ENCODE peak calls at places on chromosomes 12 and 14, in six cellular contexts. A, Y, U, Z, L and W are unnamed samples.

GRCh38 chr14:24185741-24186140 is 2.9 kb downstream of the IPO4 start:
- DNase-seq in U (no peak), A (no peak), Y (no peak), Z (no peak), L (no peak), W (no peak)

GRCh38 chr12:67626156-67626555 is 22.4 kb upstream of the DYRK2 start:
- DNase-seq in U (no peak), A (no peak), L (no peak), Z (no peak), Y (no peak), W (no peak)

GRCh38 chr12:27572486-27573255 is 48.7 kb downstream of the PPFIBP1 start:
- DNase-seq in U (no peak), Y (peak), Z (no peak), A (peak), L (no peak), W (no peak)

GRCh38 chr14:103859416-103860202 is 12.2 kb upstream of the PPP1R13B start:
- DNase-seq in L (no peak), Y (no peak), Z (no peak), U (no peak), A (no peak), W (no peak)

GRCh38 chr12:62537544-62537943 is 70.9 kb downstream of the MON2 start:
- DNase-seq in U (no peak), Y (peak), Z (no peak), A (peak), L (no peak), W (no peak)

GRCh38 chr12:18805516-18806248 is 67.8 kb downstream of the CAPZA3 start:
- DNase-seq in A (no peak), Z (no peak), L (no peak), Y (no peak), U (peak), W (peak)

GRCh38 chr12:101097829-101098580 is 112.0 kb downstream of the SLC5A8 start:
- DNase-seq in Z (no peak), L (no peak), Y (no peak), U (no peak), A (no peak), W (no peak)

GRCh38 chr12:58670623-58671022 is 249.7 kb downstream of the LRIG3 start:
- DNase-seq in A (no peak), Y (no peak), Z (no peak), U (no peak), L (no peak), W (no peak)

GRCh38 chr14:69464829-69465228 is 19.7 kb upstream of the PLEKHD1 start:
- DNase-seq in Z (no peak), A (peak), L (no peak), Y (peak), U (no peak), W (no peak)

GRCh38 chr12:46711756-46712155 is 114.0 kb downstream of the SLC38A4 start:
- DNase-seq in U (no peak), A (peak), L (no peak), Y (no peak), Z (no peak), W (no peak)

GRCh38 chr14:102363182-102363952 is 626 bp downstream of the TECPR2 start:
- DNase-seq in A (peak), U (no peak), Z (peak), Y (peak), L (peak), W (no peak)

GRCh38 chr12:111193511-111193910 is 175.4 kb downstream of the PHETA1 start:
- DNase-seq in Z (no peak), A (no peak), L (no peak), Y (no peak), U (no peak), W (no peak)

GRCh38 chr12:95164656-95165055 is 52.6 kb downstream of the FGD6 start:
- DNase-seq in Y (no peak), U (no peak), L (peak), A (peak), Z (no peak), W (no peak)

GRCh38 chr14:32724864-32725550 is 213.7 kb upstream of the NPAS3 start:
- DNase-seq in Z (no peak), U (no peak), L (no peak), A (peak), Y (peak), W (no peak)

GRCh38 chr12:75960086-75960910 is 71.3 kb downstream of the PHLDA1 start:
- DNase-seq in U (peak), L (no peak), Z (no peak), A (peak), Y (no peak), W (no peak)

GRCh38 chr12:80707830-80708534 is 548 bp downstream of the MYF6 start:
- DNase-seq in Y (no peak), A (no peak), L (no peak), U (no peak), Z (no peak), W (peak)

GRCh38 chr12:110647669-110648068 is 33.7 kb downstream of the TCTN1 start:
- DNase-seq in Y (no peak), U (no peak), A (no peak), L (no peak), Z (no peak), W (no peak)

GRCh38 chr14:72516936-72517408 is 376.9 kb downstream of the DPF3 start:
- DNase-seq in L (peak), U (peak), A (peak), Z (peak), Y (peak), W (peak)

GRCh38 chr14:92719421-92719820 is 29.0 kb downstream of the LGMN start:
- DNase-seq in U (no peak), Z (no peak), Y (peak), L (peak), A (peak), W (no peak)

GRCh38 chr14:92716131-92716530 is 32.3 kb downstream of the LGMN start:
- DNase-seq in L (peak), Y (no peak), Z (no peak), U (no peak), A (no peak), W (no peak)

GRCh38 chr14:92718659-92719058 is 29.8 kb downstream of the LGMN start:
- DNase-seq in A (peak), U (no peak), Z (no peak), Y (peak), L (peak), W (no peak)

GRCh38 chr14:92719890-92720323 is 28.5 kb downstream of the LGMN start:
- DNase-seq in L (no peak), A (no peak), Z (no peak), U (no peak), Y (peak), W (no peak)

GRCh38 chr14:92717571-92718042 is 30.8 kb downstream of the LGMN start:
- DNase-seq in U (no peak), A (no peak), Y (peak), L (peak), Z (no peak), W (no peak)
- H4K91ac ChIP-seq in U (no peak), A (no peak), Y (no peak), L (no peak), Z (no peak), W (no peak)

GRCh38 chr12:122352394-122352793 is 70.1 kb downstream of the CLIP1 start:
- DNase-seq in U (no peak), Z (no peak), Y (no peak), A (no peak), L (no peak), W (no peak)
- H4K91ac ChIP-seq in U (no peak), Z (no peak), Y (no peak), A (no peak), L (no peak), W (no peak)

DNA sequence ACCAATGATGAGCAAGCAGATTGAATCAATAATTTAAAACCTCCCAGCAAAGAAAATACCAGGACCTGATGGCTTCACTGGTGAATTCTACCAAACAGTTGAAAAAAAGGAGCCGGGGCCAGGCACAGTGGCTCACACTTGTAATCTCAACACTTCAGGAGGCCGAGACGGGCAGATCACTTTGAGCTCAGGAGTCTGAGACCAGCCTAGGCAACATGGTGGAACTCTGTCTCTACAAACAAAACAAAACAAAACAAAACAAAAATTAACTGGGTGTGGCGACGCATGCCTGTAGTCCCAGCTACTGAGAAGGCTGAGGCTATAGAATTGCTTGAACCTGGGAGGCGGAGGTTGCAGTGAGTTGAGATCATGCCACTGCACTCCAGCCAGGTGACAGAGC is 13.7 kb upstream of the TROAP start:
- DNase-seq in A (no peak), U (no peak), Z (no peak), Y (no peak), L (peak), W (no peak)
- H4K91ac ChIP-seq in A (no peak), U (no peak), Z (no peak), Y (no peak), L (no peak), W (no peak)

DNA sequence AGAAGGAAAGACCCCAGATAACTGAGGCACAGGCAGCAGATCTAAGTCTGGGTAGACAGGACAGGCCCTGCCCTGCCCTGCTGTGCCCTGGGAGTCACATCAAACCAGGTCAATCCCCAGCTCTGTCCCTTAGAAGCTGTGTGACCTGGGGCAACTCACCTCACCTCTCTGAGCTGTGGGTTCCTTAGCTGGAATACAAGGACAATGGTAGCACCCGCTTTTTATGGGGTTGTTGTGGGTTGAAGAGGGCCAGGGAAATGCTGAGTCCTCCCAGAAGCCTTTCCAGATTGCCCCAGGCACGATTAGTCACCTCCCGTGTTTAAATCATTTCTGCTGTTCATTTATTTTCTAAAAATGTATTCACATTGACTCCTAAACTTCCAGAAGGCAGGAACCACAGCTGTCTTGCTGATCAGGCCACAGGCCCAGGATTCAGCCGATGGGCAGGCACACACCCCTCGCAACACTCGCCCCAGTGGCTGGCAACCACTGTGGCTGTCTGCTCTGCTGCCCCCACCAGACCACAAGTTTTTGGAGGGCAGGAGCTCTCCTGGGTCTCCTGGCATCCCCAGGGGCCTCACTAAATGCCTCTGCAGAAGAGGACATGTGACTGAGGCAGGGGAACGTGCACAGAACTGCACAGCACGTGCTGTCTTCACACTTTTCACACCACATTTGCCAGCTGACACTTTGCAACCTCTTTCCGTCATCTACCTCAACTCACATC is 3.0 kb downstream of the SELPLG start:
- DNase-seq in L (peak), Y (peak), Z (no peak), U (no peak), A (peak), W (no peak)
- H4K91ac ChIP-seq in L (peak), Y (peak), Z (peak), U (no peak), A (peak), W (no peak)

GRCh38 chr12:116538076-116538591 is 21.0 kb upstream of the MAP1LC3B2 start:
- DNase-seq in L (no peak), Y (no peak), U (no peak), A (no peak), Z (no peak), W (no peak)
- H4K91ac ChIP-seq in L (no peak), Y (no peak), U (no peak), A (no peak), Z (no peak), W (peak)

DNA sequence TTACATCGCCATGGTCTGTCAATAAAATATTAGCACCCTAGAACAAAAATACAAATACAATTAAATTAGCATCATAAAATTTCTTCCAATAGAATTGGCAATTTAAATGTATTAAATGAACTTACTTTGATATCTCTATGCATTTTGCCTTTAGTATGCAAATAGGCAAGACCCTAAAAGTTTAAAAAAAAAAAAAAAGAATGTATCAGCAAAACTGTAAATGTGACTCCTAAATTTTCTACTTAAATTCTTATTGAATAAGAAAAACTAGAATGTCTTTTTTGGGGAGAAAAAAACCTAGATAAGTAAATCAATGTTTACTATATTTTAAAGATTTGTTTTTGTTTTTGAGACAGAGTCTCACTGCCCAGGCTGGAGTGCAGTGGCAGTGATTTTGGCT is 56.2 kb downstream of the MAP4K5 start:
- DNase-seq in U (no peak), A (no peak), Y (no peak), Z (no peak), L (no peak), W (no peak)
- H4K91ac ChIP-seq in U (no peak), A (no peak), Y (no peak), Z (no peak), L (no peak), W (no peak)

GRCh38 chr12:117262749-117263148 is 72.5 kb upstream of the FBXO21 start:
- DNase-seq in U (no peak), Z (no peak), Y (no peak), L (no peak), A (no peak), W (no peak)

GRCh38 chr12:117255386-117255785 is 65.1 kb upstream of the FBXO21 start:
- DNase-seq in U (no peak), Z (no peak), L (no peak), Y (no peak), A (no peak), W (no peak)

GRCh38 chr12:117261267-117261666 is 71.0 kb upstream of the FBXO21 start:
- DNase-seq in A (no peak), Y (no peak), Z (no peak), U (no peak), L (no peak), W (no peak)
- H4K91ac ChIP-seq in A (no peak), Y (no peak), Z (no peak), U (no peak), L (no peak), W (no peak)

DNA sequence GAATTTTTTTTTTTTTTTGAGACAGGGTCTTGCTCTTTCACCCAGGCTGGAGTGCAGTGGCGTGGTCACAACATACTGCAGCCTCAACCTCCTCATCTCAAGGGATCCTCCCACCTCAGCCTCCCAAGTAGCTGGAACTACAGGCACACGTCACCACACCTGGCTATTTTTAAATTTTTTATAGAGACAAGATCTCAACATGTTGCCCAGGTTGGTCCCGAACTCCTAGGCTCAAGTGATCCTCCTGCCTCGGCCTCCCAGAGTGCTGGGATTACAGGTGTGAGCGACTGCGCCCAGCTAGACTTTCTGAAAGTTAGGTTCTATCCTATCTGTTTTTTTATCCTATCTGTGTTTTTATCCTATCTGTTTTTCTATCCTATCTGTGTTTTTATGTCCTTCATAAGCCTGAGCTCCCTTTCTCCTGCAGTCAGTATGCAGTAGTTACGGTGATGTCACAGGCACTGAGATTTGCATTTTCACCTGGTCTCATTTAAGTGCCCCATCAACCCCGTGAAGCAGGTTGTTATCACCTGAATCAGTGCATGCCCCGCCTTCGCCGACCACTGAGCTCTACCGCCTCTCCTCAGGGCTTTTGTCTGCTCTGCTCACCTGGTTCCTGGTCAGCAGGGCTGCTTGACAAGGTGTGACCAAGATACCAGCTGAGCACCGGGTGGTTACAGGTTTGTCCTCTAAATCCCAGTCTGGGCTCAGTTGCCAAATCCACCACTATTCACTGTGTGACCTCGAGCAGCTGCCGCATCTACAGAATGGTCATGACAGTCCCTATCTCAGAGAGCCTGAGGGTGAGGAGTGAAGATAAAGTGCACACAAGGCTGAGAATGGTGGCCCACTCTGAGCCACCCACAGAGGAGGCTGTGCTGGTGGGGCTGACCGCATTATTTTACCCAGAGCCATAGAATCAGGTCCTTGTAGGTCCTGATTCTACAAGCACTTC is 33.1 kb downstream of the SYNDIG1L start:
- DNase-seq in U (peak), L (peak), Z (no peak), Y (no peak), A (no peak), W (no peak)
- H4K91ac ChIP-seq in U (no peak), L (no peak), Z (no peak), Y (no peak), A (no peak), W (no peak)

GRCh38 chr12:118140825-118141224 is 4.9 kb downstream of the PEBP1 start:
- DNase-seq in Z (no peak), A (no peak), L (no peak), U (no peak), Y (no peak), W (no peak)
- H4K91ac ChIP-seq in Z (no peak), A (no peak), L (no peak), U (no peak), Y (no peak), W (no peak)

GRCh38 chr14:105159344-105159743 is 9.2 kb downstream of the JAG2 start:
- DNase-seq in Z (no peak), L (no peak), U (no peak), Y (no peak), A (no peak), W (no peak)

GRCh38 chr14:105156414-105157375 is 11.9 kb downstream of the JAG2 start:
- DNase-seq in L (no peak), Z (no peak), U (no peak), Y (no peak), A (no peak), W (no peak)

GRCh38 chr14:105157872-105158271 is 10.7 kb downstream of the JAG2 start:
- DNase-seq in Y (no peak), Z (no peak), U (no peak), L (no peak), A (no peak), W (no peak)

GRCh38 chr14:105161314-105161713 is 7.3 kb downstream of the JAG2 start:
- DNase-seq in U (no peak), Z (no peak), A (no peak), Y (no peak), L (peak), W (no peak)

GRCh38 chr14:105158804-105159203 is 9.8 kb downstream of the JAG2 start:
- DNase-seq in A (no peak), Z (no peak), L (no peak), U (no peak), Y (no peak), W (no peak)
- H4K91ac ChIP-seq in A (no peak), Z (no peak), L (no peak), U (no peak), Y (no peak), W (no peak)